ENCODE peak calls at places on chromosomes 13 and 19, in seven cellular contexts. One of them, this sample, is unnamed.

GRCh38 chr13:29583073-29583785 is 12.3 kb downstream of the SLC7A1 start:
- DNase-seq in psoas muscle: no peak
- DNase-seq in GM10248: no peak
- DNase-seq in epithelial cell of esophagus: peak
- DNase-seq in fibroblast of pulmonary artery: no peak
- DNase-seq in hepatocyte: no peak
- DNase-seq in fibroblast of lung: peak
- DNase-seq in this sample: no peak

GRCh38 chr19:45494261-45494916 is 2.5 kb downstream of the RTN2 start:
- DNase-seq in psoas muscle: peak
- DNase-seq in GM10248: no peak
- DNase-seq in epithelial cell of esophagus: no peak
- DNase-seq in fibroblast of pulmonary artery: no peak
- DNase-seq in hepatocyte: no peak
- DNase-seq in fibroblast of lung: no peak
- DNase-seq in this sample: no peak

GRCh38 chr13:79780240-79780639 is 299.3 kb downstream of the NDFIP2 start:
- DNase-seq in psoas muscle: no peak
- DNase-seq in GM10248: no peak
- DNase-seq in epithelial cell of esophagus: peak
- DNase-seq in fibroblast of pulmonary artery: peak
- DNase-seq in hepatocyte: no peak
- DNase-seq in fibroblast of lung: peak
- DNase-seq in this sample: no peak

GRCh38 chr13:30751183-30751933 is 16.0 kb downstream of the ALOX5AP start:
- DNase-seq in psoas muscle: no peak
- DNase-seq in GM10248: no peak
- DNase-seq in epithelial cell of esophagus: no peak
- DNase-seq in fibroblast of pulmonary artery: no peak
- DNase-seq in hepatocyte: no peak
- DNase-seq in fibroblast of lung: no peak
- DNase-seq in this sample: no peak

GRCh38 chr19:39156230-39156890 is 30.8 kb downstream of the PAK4 start:
- DNase-seq in psoas muscle: no peak
- DNase-seq in GM10248: no peak
- DNase-seq in epithelial cell of esophagus: peak
- DNase-seq in fibroblast of pulmonary artery: no peak
- DNase-seq in hepatocyte: no peak
- DNase-seq in fibroblast of lung: peak
- DNase-seq in this sample: no peak

GRCh38 chr19:13058951-13059660 is 43.6 kb downstream of the LYL1 start:
- DNase-seq in psoas muscle: no peak
- DNase-seq in GM10248: no peak
- DNase-seq in epithelial cell of esophagus: no peak
- DNase-seq in fibroblast of pulmonary artery: no peak
- DNase-seq in hepatocyte: no peak
- DNase-seq in fibroblast of lung: no peak
- DNase-seq in this sample: no peak

GRCh38 chr13:41648314-41648935 is 191.1 kb downstream of the RGCC start:
- DNase-seq in psoas muscle: no peak
- DNase-seq in GM10248: no peak
- DNase-seq in epithelial cell of esophagus: peak
- DNase-seq in fibroblast of pulmonary artery: peak
- DNase-seq in hepatocyte: peak
- DNase-seq in fibroblast of lung: peak
- DNase-seq in this sample: no peak

GRCh38 chr19:49436381-49437017 is 4.8 kb downstream of the SLC17A7 start:
- DNase-seq in psoas muscle: no peak
- DNase-seq in GM10248: peak
- DNase-seq in epithelial cell of esophagus: no peak
- DNase-seq in fibroblast of pulmonary artery: no peak
- DNase-seq in hepatocyte: peak
- DNase-seq in fibroblast of lung: no peak
- DNase-seq in this sample: no peak

GRCh38 chr19:33734913-33735312 is 61.8 kb upstream of the KCTD15 start:
- DNase-seq in psoas muscle: no peak
- DNase-seq in GM10248: no peak
- DNase-seq in epithelial cell of esophagus: no peak
- DNase-seq in fibroblast of pulmonary artery: no peak
- DNase-seq in hepatocyte: no peak
- DNase-seq in fibroblast of lung: no peak
- DNase-seq in this sample: no peak

GRCh38 chr13:38685974-38686571 is 804 bp upstream of the FREM2 start:
- DNase-seq in psoas muscle: no peak
- DNase-seq in GM10248: no peak
- DNase-seq in epithelial cell of esophagus: peak
- DNase-seq in fibroblast of pulmonary artery: peak
- DNase-seq in hepatocyte: peak
- DNase-seq in fibroblast of lung: peak
- DNase-seq in this sample: no peak

GRCh38 chr19:43581467-43581866 is 5.9 kb downstream of the PINLYP start:
- DNase-seq in psoas muscle: no peak
- DNase-seq in GM10248: no peak
- DNase-seq in epithelial cell of esophagus: no peak
- DNase-seq in fibroblast of pulmonary artery: no peak
- DNase-seq in hepatocyte: no peak
- DNase-seq in fibroblast of lung: no peak
- DNase-seq in this sample: no peak

GRCh38 chr19:43674630-43674982 is 4.6 kb upstream of the PLAUR start:
- DNase-seq in psoas muscle: no peak
- DNase-seq in GM10248: no peak
- DNase-seq in epithelial cell of esophagus: peak
- DNase-seq in fibroblast of pulmonary artery: peak
- DNase-seq in hepatocyte: no peak
- DNase-seq in fibroblast of lung: peak
- DNase-seq in this sample: no peak

GRCh38 chr19:33306853-33307792 is 4.8 kb upstream of the CEBPA start:
- DNase-seq in psoas muscle: peak
- DNase-seq in GM10248: no peak
- DNase-seq in epithelial cell of esophagus: no peak
- DNase-seq in fibroblast of pulmonary artery: no peak
- DNase-seq in hepatocyte: no peak
- DNase-seq in fibroblast of lung: no peak
- DNase-seq in this sample: no peak

GRCh38 chr19:47158367-47158791 is 27.7 kb downstream of the SAE1 start:
- DNase-seq in psoas muscle: no peak
- DNase-seq in GM10248: no peak
- DNase-seq in epithelial cell of esophagus: no peak
- DNase-seq in fibroblast of pulmonary artery: no peak
- DNase-seq in hepatocyte: no peak
- DNase-seq in fibroblast of lung: no peak
- DNase-seq in this sample: no peak

GRCh38 chr13:41694902-41695301 is 237.6 kb downstream of the RGCC start:
- DNase-seq in psoas muscle: peak
- DNase-seq in GM10248: peak
- DNase-seq in epithelial cell of esophagus: peak
- DNase-seq in fibroblast of pulmonary artery: peak
- DNase-seq in hepatocyte: peak
- DNase-seq in fibroblast of lung: peak
- DNase-seq in this sample: no peak

GRCh38 chr13:113511361-113511760 is 20.9 kb upstream of the DCUN1D2 start:
- DNase-seq in psoas muscle: no peak
- DNase-seq in GM10248: no peak
- DNase-seq in epithelial cell of esophagus: no peak
- DNase-seq in fibroblast of pulmonary artery: no peak
- DNase-seq in hepatocyte: no peak
- DNase-seq in fibroblast of lung: no peak
- DNase-seq in this sample: no peak

GRCh38 chr19:55082023-55082851 is 6.6 kb downstream of the EPS8L1 start:
- DNase-seq in psoas muscle: no peak
- DNase-seq in GM10248: peak
- DNase-seq in epithelial cell of esophagus: peak
- DNase-seq in fibroblast of pulmonary artery: peak
- DNase-seq in hepatocyte: peak
- DNase-seq in fibroblast of lung: peak
- DNase-seq in this sample: peak

GRCh38 chr13:101258071-101258470 is 158.2 kb downstream of the NALCN start:
- DNase-seq in psoas muscle: peak
- DNase-seq in GM10248: peak
- DNase-seq in epithelial cell of esophagus: peak
- DNase-seq in fibroblast of pulmonary artery: peak
- DNase-seq in hepatocyte: peak
- DNase-seq in fibroblast of lung: peak
- DNase-seq in this sample: no peak

GRCh38 chr19:50329146-50329925 is at the start of gene KCNC3:
- DNase-seq in psoas muscle: peak
- DNase-seq in GM10248: peak
- DNase-seq in epithelial cell of esophagus: peak
- DNase-seq in fibroblast of pulmonary artery: peak
- DNase-seq in hepatocyte: peak
- DNase-seq in fibroblast of lung: peak
- DNase-seq in this sample: peak

GRCh38 chr13:51444922-51445321 is 7.9 kb downstream of the INTS6 start:
- DNase-seq in psoas muscle: no peak
- DNase-seq in GM10248: no peak
- DNase-seq in epithelial cell of esophagus: peak
- DNase-seq in fibroblast of pulmonary artery: peak
- DNase-seq in hepatocyte: no peak
- DNase-seq in fibroblast of lung: peak
- DNase-seq in this sample: no peak

GRCh38 chr13:112885782-112886268 is 83.2 kb upstream of the MCF2L start:
- DNase-seq in psoas muscle: peak
- DNase-seq in GM10248: no peak
- DNase-seq in epithelial cell of esophagus: peak
- DNase-seq in fibroblast of pulmonary artery: peak
- DNase-seq in hepatocyte: peak
- DNase-seq in fibroblast of lung: peak
- DNase-seq in this sample: peak

GRCh38 chr13:23460309-23460708 is 26.8 kb upstream of the SACS start:
- DNase-seq in psoas muscle: no peak
- DNase-seq in GM10248: peak
- DNase-seq in epithelial cell of esophagus: no peak
- DNase-seq in fibroblast of pulmonary artery: no peak
- DNase-seq in hepatocyte: no peak
- DNase-seq in fibroblast of lung: no peak
- DNase-seq in this sample: no peak

GRCh38 chr19:55643003-55643732 is at the start of gene ZNF581:
- DNase-seq in psoas muscle: peak
- DNase-seq in GM10248: peak
- DNase-seq in epithelial cell of esophagus: peak
- DNase-seq in fibroblast of pulmonary artery: peak
- DNase-seq in hepatocyte: peak
- DNase-seq in fibroblast of lung: peak
- DNase-seq in this sample: peak

GRCh38 chr13:41995946-41996345 is 35.0 kb upstream of the VWA8 start:
- DNase-seq in psoas muscle: no peak
- DNase-seq in GM10248: peak
- DNase-seq in epithelial cell of esophagus: peak
- DNase-seq in fibroblast of pulmonary artery: peak
- DNase-seq in hepatocyte: peak
- DNase-seq in fibroblast of lung: peak
- DNase-seq in this sample: no peak

GRCh38 chr19:53002479-53002878 is 11.2 kb upstream of the ERVV-1 start:
- DNase-seq in psoas muscle: no peak
- DNase-seq in GM10248: no peak
- DNase-seq in epithelial cell of esophagus: no peak
- DNase-seq in fibroblast of pulmonary artery: no peak
- DNase-seq in hepatocyte: no peak
- DNase-seq in fibroblast of lung: no peak
- DNase-seq in this sample: no peak

GRCh38 chr13:51518847-51519246 is 65.4 kb upstream of the WDFY2 start:
- DNase-seq in psoas muscle: no peak
- DNase-seq in GM10248: no peak
- DNase-seq in epithelial cell of esophagus: peak
- DNase-seq in fibroblast of pulmonary artery: no peak
- DNase-seq in hepatocyte: no peak
- DNase-seq in fibroblast of lung: peak
- DNase-seq in this sample: no peak

GRCh38 chr13:65112123-65113075 is 2117.7 kb downstream of the PCDH9 start:
- DNase-seq in psoas muscle: no peak
- DNase-seq in GM10248: no peak
- DNase-seq in epithelial cell of esophagus: peak
- DNase-seq in fibroblast of pulmonary artery: peak
- DNase-seq in hepatocyte: no peak
- DNase-seq in fibroblast of lung: peak
- DNase-seq in this sample: no peak

DNA sequence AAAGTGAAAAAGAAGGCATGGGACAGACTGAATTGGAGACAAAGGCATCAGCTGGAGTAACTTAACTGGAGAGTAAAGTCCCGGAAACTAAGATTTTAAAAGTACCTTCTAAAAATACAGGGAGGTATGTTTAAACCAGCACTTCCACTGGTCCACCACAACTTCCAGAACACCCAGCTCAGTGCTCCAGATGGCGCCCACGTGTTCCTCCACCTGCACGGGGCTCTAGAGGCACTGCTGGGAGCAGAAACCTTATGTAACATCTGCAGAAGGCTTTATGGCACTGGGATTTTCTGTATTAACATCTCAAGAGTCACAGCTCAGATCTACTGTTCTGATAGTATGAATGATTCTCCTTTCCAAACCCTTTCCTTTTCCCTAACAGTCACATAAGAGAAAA is 252.1 kb downstream of the DCLK1 start:
- DNase-seq in psoas muscle: no peak
- DNase-seq in GM10248: no peak
- DNase-seq in epithelial cell of esophagus: no peak
- DNase-seq in fibroblast of pulmonary artery: no peak
- DNase-seq in hepatocyte: no peak
- DNase-seq in fibroblast of lung: no peak
- DNase-seq in this sample: no peak
- TF ChIP-seq CTCF in psoas muscle: no peak
- TF ChIP-seq CTCF in GM10248: no peak
- TF ChIP-seq CTCF in epithelial cell of esophagus: no peak
- TF ChIP-seq CTCF in fibroblast of pulmonary artery: no peak
- TF ChIP-seq CTCF in hepatocyte: no peak
- TF ChIP-seq CTCF in fibroblast of lung: no peak
- TF ChIP-seq CTCF in this sample: no peak

DNA sequence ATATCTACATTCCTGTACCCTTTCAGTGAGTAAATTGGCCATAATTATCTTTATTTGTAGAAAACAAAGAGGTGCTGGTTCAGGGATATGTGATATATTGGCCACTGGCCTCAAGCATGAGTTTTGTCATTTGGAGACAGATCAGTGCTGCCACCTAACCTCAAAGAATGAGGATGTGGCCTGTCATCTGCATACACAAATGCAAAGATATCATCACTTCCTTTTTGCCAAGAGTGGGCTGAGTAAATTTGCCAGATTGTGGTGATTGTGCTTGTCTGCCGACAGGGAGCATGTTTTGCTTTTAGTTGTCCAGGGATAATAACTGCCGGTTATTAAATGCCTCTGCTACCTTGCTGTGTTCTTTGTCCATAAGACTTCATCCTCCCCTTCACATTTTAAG is 44.2 kb downstream of the WASF3 start:
- DNase-seq in psoas muscle: no peak
- DNase-seq in GM10248: peak
- DNase-seq in epithelial cell of esophagus: peak
- DNase-seq in fibroblast of pulmonary artery: peak
- DNase-seq in hepatocyte: no peak
- DNase-seq in fibroblast of lung: peak
- DNase-seq in this sample: no peak
- TF ChIP-seq CTCF in psoas muscle: no peak
- TF ChIP-seq CTCF in GM10248: no peak
- TF ChIP-seq CTCF in epithelial cell of esophagus: no peak
- TF ChIP-seq CTCF in fibroblast of pulmonary artery: no peak
- TF ChIP-seq CTCF in hepatocyte: no peak
- TF ChIP-seq CTCF in fibroblast of lung: no peak
- TF ChIP-seq CTCF in this sample: peak

GRCh38 chr19:18665771-18666202 is 17.7 kb upstream of the CRTC1 start:
- DNase-seq in psoas muscle: no peak
- DNase-seq in GM10248: no peak
- DNase-seq in epithelial cell of esophagus: no peak
- DNase-seq in fibroblast of pulmonary artery: no peak
- DNase-seq in hepatocyte: no peak
- DNase-seq in fibroblast of lung: no peak
- DNase-seq in this sample: no peak
- TF ChIP-seq CTCF in psoas muscle: no peak
- TF ChIP-seq CTCF in GM10248: no peak
- TF ChIP-seq CTCF in epithelial cell of esophagus: no peak
- TF ChIP-seq CTCF in fibroblast of pulmonary artery: no peak
- TF ChIP-seq CTCF in hepatocyte: no peak
- TF ChIP-seq CTCF in fibroblast of lung: no peak
- TF ChIP-seq CTCF in this sample: no peak

GRCh38 chr19:28727133-28727834 is 485.7 kb downstream of the UQCRFS1 start:
- DNase-seq in psoas muscle: no peak
- DNase-seq in GM10248: peak
- DNase-seq in epithelial cell of esophagus: peak
- DNase-seq in fibroblast of pulmonary artery: peak
- DNase-seq in hepatocyte: no peak
- DNase-seq in fibroblast of lung: peak
- DNase-seq in this sample: peak
- TF ChIP-seq CTCF in psoas muscle: no peak
- TF ChIP-seq CTCF in GM10248: no peak
- TF ChIP-seq CTCF in epithelial cell of esophagus: no peak
- TF ChIP-seq CTCF in fibroblast of pulmonary artery: peak
- TF ChIP-seq CTCF in hepatocyte: peak
- TF ChIP-seq CTCF in fibroblast of lung: peak
- TF ChIP-seq CTCF in this sample: no peak